ENCODE peak calls at places on chromosomes 11 and 22, in nine cellular contexts. C is cardiac fibroblast, B is uterus, Q is astrocyte of the spinal cord, E is Calu3, O is heart left ventricle, P is MM.1S, U is stomach, X is suprapubic skin. A is an unnamed sample.

GRCh38 chr22:30326704-30327362 is at the start of gene TBC1D10A:
- DNase-seq in Q (peak), B (peak), P (peak), E (peak), C (peak), U (peak), X (peak), O (peak), A (peak)

GRCh38 chr11:62546937-62547625 is 475 bp upstream of the AHNAK start:
- DNase-seq in E (peak), U (no peak), O (no peak), P (no peak), C (peak), B (peak), Q (peak), X (peak), A (no peak)

GRCh38 chr11:65204646-65205601 is 23.2 kb downstream of the CAPN1 start:
- DNase-seq in Q (peak), O (no peak), C (peak), P (no peak), X (no peak), U (peak), B (peak), E (peak), A (no peak)

GRCh38 chr11:70226967-70227366 is 23.9 kb downstream of the FADD start:
- DNase-seq in U (no peak), O (no peak), E (peak), X (no peak), C (no peak), B (no peak), P (no peak), Q (no peak), A (no peak)

GRCh38 chr11:99069831-99070444 is 49.2 kb downstream of the CNTN5 start:
- DNase-seq in B (no peak), Q (peak), O (no peak), P (peak), U (no peak), E (peak), X (no peak), C (peak), A (no peak)

GRCh38 chr22:41915035-41915782 is at the start of gene SHISA8:
- DNase-seq in B (peak), O (no peak), X (no peak), Q (peak), C (peak), P (peak), E (peak), U (peak), A (no peak)

GRCh38 chr11:27718346-27718852 is 18.1 kb upstream of the BDNF start:
- DNase-seq in P (no peak), U (no peak), X (no peak), O (no peak), Q (peak), E (peak), C (peak), B (no peak), A (no peak)

GRCh38 chr11:112902411-112903011 is 58.7 kb upstream of the NCAM1 start:
- DNase-seq in P (no peak), O (no peak), B (peak), C (no peak), E (no peak), Q (no peak), X (no peak), U (no peak), A (no peak)

GRCh38 chr11:94775576-94776327 is 7.6 kb downstream of the AMOTL1 start:
- DNase-seq in E (no peak), B (no peak), X (no peak), U (no peak), Q (no peak), O (no peak), P (no peak), C (no peak), A (no peak)

GRCh38 chr11:73570415-73571114 is 27.3 kb downstream of the FAM168A start:
- DNase-seq in X (no peak), B (no peak), P (no peak), Q (peak), C (peak), E (no peak), U (no peak), O (no peak), A (no peak)

GRCh38 chr11:67309166-67309565 is 5.8 kb downstream of the SSH3 start:
- DNase-seq in X (no peak), O (no peak), E (no peak), Q (no peak), C (no peak), P (no peak), B (no peak), U (no peak), A (no peak)

GRCh38 chr11:128290106-128290840 is 297.1 kb downstream of the ETS1 start:
- DNase-seq in C (peak), B (peak), E (peak), X (no peak), Q (peak), U (peak), P (peak), O (peak), A (no peak)
- TF ChIP-seq CTCF in C (peak), B (peak), E (peak), X (peak), Q (peak), U (peak), P (peak), O (peak), A (peak)

GRCh38 chr22:37763652-37764051 is 44.1 kb upstream of the GCAT start:
- DNase-seq in U (no peak), O (no peak), Q (no peak), E (no peak), P (no peak), X (no peak), C (no peak), B (no peak), A (no peak)
- TF ChIP-seq CTCF in U (no peak), O (no peak), Q (no peak), E (no peak), P (no peak), X (no peak), C (no peak), B (no peak), A (no peak)

GRCh38 chr11:119673389-119674336 is 55.3 kb downstream of the NECTIN1 start:
- DNase-seq in U (peak), X (no peak), P (peak), Q (no peak), B (no peak), E (no peak), C (no peak), O (no peak), A (no peak)
- TF ChIP-seq CTCF in U (no peak), X (no peak), P (peak), Q (no peak), B (no peak), E (no peak), C (no peak), O (no peak), A (no peak)

DNA sequence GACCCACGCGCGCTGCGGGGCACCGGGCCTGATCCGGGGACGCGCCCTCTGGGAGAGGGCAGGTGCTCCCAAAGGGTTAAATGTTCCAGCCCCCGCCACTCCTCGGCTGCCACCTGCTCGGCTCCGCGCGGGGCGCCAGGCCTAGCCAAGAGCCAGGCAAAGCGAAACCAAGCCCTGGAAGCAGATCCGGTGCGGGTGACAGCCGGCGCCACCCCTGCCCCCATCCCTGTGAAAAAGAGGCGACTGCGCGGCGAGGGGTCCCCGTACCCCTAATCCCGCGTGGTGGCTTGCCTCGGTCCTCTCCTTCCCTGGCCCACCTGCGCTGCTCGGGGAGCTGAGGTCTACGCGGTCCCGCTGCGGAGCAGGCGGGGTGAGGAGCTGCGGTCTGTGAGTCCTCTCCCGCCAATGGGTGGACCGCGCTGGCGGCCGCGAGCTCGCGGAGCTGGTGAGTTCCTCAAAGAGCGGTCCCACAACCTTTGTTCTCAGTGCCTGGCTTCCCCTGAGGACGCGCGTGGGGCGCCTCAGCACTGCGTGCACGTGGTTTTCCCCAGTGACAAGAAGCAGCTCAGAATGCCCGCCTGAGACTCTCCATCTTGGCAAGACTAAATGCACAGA is at the start of gene ME3:
- DNase-seq in Q (peak), C (peak), O (peak), E (peak), X (peak), B (peak), U (peak), P (peak), A (peak)
- TF ChIP-seq CTCF in Q (no peak), C (peak), O (no peak), E (no peak), X (no peak), B (no peak), U (no peak), P (no peak), A (no peak)

GRCh38 chr11:17744151-17744940 is 9.8 kb downstream of the KCNC1 start:
- DNase-seq in O (no peak), U (no peak), Q (peak), B (no peak), C (no peak), P (no peak), X (no peak), E (no peak), A (no peak)
- TF ChIP-seq CTCF in O (no peak), U (no peak), Q (no peak), B (no peak), C (no peak), P (no peak), X (no peak), E (no peak), A (no peak)